ENCODE peak calls at places on chromosomes 3 and 15, in five cellular contexts. One of them, this sample, is unnamed.

GRCh38 chr3:16802382-16802781 is 82.4 kb upstream of the PLCL2 start:
- DNase-seq in transverse colon: no peak
- DNase-seq in thyroid gland: no peak
- DNase-seq in astrocyte of the spinal cord: no peak
- DNase-seq in GM12864: no peak
- DNase-seq in this sample: no peak

GRCh38 chr3:186640473-186640818 is 247 bp downstream of the FETUB start:
- DNase-seq in astrocyte of the spinal cord: peak
- DNase-seq in thyroid gland: peak
- DNase-seq in transverse colon: no peak
- DNase-seq in GM12864: no peak
- DNase-seq in this sample: no peak

GRCh38 chr15:30922469-30923311 is 19.0 kb downstream of the FAN1 start:
- DNase-seq in astrocyte of the spinal cord: peak
- DNase-seq in GM12864: no peak
- DNase-seq in thyroid gland: peak
- DNase-seq in transverse colon: peak
- DNase-seq in this sample: peak

GRCh38 chr3:188937389-188937788 is 234.4 kb upstream of the TPRG1 start:
- DNase-seq in GM12864: no peak
- DNase-seq in transverse colon: no peak
- DNase-seq in astrocyte of the spinal cord: no peak
- DNase-seq in thyroid gland: no peak
- DNase-seq in this sample: no peak

GRCh38 chr3:186143280-186143679 is 34.4 kb upstream of the ETV5 start:
- DNase-seq in astrocyte of the spinal cord: no peak
- DNase-seq in transverse colon: no peak
- DNase-seq in thyroid gland: no peak
- DNase-seq in GM12864: no peak
- DNase-seq in this sample: no peak

GRCh38 chr3:76245073-76245472 is 459.7 kb upstream of the ZNF717 start:
- DNase-seq in thyroid gland: no peak
- DNase-seq in astrocyte of the spinal cord: no peak
- DNase-seq in transverse colon: no peak
- DNase-seq in GM12864: no peak
- DNase-seq in this sample: no peak

GRCh38 chr3:100042144-100042543 is 72.2 kb downstream of the FILIP1L start:
- DNase-seq in thyroid gland: no peak
- DNase-seq in GM12864: no peak
- DNase-seq in astrocyte of the spinal cord: peak
- DNase-seq in transverse colon: no peak
- DNase-seq in this sample: peak

GRCh38 chr3:135597855-135598254 is 367.7 kb upstream of the PPP2R3A start:
- DNase-seq in thyroid gland: no peak
- DNase-seq in GM12864: no peak
- DNase-seq in astrocyte of the spinal cord: no peak
- DNase-seq in transverse colon: no peak
- DNase-seq in this sample: no peak

GRCh38 chr3:138125548-138126221 is 6.5 kb downstream of the A4GNT start:
- DNase-seq in GM12864: no peak
- DNase-seq in transverse colon: no peak
- DNase-seq in astrocyte of the spinal cord: peak
- DNase-seq in thyroid gland: no peak
- DNase-seq in this sample: peak

GRCh38 chr15:32698773-32699390 is 18.9 kb upstream of the GREM1 start:
- DNase-seq in thyroid gland: no peak
- DNase-seq in astrocyte of the spinal cord: peak
- DNase-seq in GM12864: no peak
- DNase-seq in transverse colon: no peak
- DNase-seq in this sample: no peak

GRCh38 chr3:26535151-26535550 is 87.4 kb upstream of the LRRC3B start:
- DNase-seq in GM12864: no peak
- DNase-seq in transverse colon: no peak
- DNase-seq in astrocyte of the spinal cord: no peak
- DNase-seq in thyroid gland: no peak
- DNase-seq in this sample: no peak
- H3K4me3 ChIP-seq in GM12864: no peak
- H3K4me3 ChIP-seq in transverse colon: no peak
- H3K4me3 ChIP-seq in astrocyte of the spinal cord: no peak
- H3K4me3 ChIP-seq in thyroid gland: no peak
- H3K4me3 ChIP-seq in this sample: no peak

DNA sequence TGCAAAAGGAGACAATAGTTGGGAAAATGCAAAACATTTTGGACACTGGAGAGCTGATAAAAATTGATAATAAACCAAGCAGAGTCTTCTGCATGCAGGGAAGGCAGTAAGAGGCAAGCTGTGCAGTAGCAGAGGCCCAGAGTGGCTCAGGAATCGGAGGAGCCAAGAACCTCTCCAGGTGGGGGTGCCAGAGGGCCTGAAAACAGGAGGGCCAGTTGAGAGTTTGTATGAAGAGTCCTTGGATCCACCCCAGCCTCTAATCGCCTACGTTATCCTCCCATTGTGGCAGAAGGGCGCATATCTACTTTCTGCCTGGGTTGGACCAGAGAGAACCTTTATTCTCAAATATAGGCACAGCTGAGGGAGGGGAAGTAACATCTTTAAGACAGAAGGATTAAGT is 48.9 kb upstream of the RBP1 start:
- DNase-seq in GM12864: no peak
- DNase-seq in thyroid gland: no peak
- DNase-seq in astrocyte of the spinal cord: no peak
- DNase-seq in transverse colon: no peak
- DNase-seq in this sample: no peak
- TF ChIP-seq CTCF in GM12864: no peak
- TF ChIP-seq CTCF in thyroid gland: no peak
- TF ChIP-seq CTCF in astrocyte of the spinal cord: no peak
- TF ChIP-seq CTCF in transverse colon: no peak
- TF ChIP-seq CTCF in this sample: no peak

DNA sequence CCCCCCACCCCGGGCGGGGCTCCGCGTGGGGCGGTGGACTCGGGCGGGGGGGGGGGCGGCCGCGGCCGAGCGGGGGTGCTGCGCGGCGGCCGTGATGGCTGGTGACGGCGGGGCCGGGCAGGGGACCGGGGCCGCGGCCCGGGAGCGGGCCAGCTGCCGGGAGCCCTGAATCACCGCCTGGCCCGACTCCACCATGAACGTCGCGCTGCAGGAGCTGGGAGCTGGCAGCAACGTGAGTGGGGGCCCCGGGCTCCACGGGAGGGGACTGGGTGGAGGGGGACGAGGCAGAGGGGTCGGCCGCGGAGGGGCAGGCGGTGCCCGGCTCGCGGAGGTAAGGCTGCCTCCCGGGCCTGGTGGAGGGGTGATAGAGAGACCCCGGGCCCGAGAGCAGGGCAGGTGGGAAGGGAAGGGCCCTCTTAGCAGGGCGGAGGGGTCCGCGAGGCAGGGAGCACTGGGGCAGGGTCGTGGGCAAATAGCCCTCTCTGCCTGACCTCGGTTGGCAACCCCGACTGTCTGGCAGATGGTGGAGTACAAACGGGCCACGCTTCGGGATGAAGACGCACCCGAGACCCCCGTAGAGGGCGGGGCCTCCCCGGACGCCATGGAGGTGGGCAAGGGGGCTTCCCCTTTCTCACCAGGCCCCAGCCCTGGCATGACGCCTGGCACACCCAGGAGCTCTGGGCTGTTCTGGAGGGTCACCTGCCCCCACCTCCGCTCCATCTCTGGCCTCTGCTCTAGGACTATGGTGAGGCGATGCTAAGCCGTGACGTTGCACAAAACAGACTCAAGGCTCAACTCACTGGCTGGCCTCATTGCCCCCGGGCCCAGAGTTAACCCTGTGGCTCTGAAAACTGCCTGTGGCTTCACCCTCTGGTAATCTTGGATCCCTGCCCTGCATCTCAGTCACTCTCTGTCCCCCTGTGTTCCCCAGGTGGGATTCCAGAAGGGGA is at the start of gene ECE2:
- DNase-seq in transverse colon: no peak
- DNase-seq in GM12864: no peak
- DNase-seq in thyroid gland: no peak
- DNase-seq in astrocyte of the spinal cord: no peak
- DNase-seq in this sample: no peak
- H3K4me3 ChIP-seq in transverse colon: no peak
- H3K4me3 ChIP-seq in GM12864: no peak
- H3K4me3 ChIP-seq in thyroid gland: no peak
- H3K4me3 ChIP-seq in astrocyte of the spinal cord: no peak
- H3K4me3 ChIP-seq in this sample: no peak

DNA sequence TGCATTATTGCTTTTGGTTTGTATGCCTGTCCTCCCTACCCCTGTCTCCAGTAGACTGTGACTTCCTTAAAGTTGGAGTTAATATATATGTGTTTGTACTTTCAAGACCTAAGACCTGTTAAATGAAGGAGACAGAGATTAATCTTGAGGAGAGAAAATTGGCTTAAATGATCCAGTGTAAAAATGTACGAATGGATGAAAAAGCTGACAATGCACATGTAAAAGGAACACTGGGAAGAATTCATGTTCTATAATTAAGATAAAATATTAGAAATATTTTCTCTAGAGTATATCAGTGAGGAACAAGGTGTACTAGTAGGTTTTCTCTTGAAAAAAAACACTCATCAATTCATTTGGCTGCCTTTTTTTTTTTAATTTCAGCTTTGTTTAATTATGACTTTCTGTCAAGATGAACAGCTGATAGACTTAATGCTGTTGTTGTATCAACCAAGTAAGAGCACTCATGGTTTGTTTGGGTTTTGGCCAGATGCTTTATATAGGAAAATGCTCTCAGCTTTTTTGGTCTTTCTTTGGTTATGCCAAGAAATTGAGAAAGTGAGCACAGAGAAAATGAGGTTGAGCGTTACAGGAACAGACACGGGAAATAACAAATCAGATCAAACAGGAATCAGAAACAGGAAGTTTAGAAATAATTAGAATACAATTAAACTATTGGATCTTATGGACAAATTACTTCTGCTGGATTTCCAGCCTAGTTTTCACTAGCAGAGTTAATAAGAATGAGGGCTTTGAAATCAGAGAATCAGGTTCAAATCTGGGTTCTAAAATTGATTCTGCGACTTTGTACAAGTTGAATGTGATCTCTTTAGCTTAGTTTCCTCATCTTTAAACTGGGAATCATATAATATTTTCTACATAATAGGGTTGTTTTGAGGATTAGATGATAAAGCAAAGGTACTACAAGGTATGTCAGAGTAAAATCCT is 38.3 kb upstream of the AADAC start:
- DNase-seq in astrocyte of the spinal cord: no peak
- DNase-seq in transverse colon: no peak
- DNase-seq in GM12864: no peak
- DNase-seq in thyroid gland: no peak
- DNase-seq in this sample: no peak
- TF ChIP-seq CTCF in astrocyte of the spinal cord: no peak
- TF ChIP-seq CTCF in transverse colon: no peak
- TF ChIP-seq CTCF in GM12864: no peak
- TF ChIP-seq CTCF in thyroid gland: no peak
- TF ChIP-seq CTCF in this sample: no peak